ENCODE peak calls at places on chromosomes 6 and 20, in four cellular contexts. D is HepG2, W is SK-N-SH, K is A549. E is an unnamed sample.
A peak's percentile ranks its signal among the peaks of the same experiment; 100 is the strongest.

GRCh38 chr6:156699017-156699421 is 78.2 kb upstream of the ARID1B start:
- DNase-seq in K (peak; percentile 31), W (no peak), D (no peak), E (peak; percentile 85)

GRCh38 chr20:15867017-15867416 is 706.2 kb downstream of the KIF16B start:
- DNase-seq in D (no peak), K (no peak), W (no peak), E (no peak)

GRCh38 chr6:27894839-27895762 is 17.1 kb downstream of the OR2B2 start:
- DNase-seq in K (peak; percentile 83), D (peak; percentile 85), W (peak; percentile 64), E (peak; percentile 66)

GRCh38 chr6:45971287-45971686 is 44.4 kb downstream of the CLIC5 start:
- DNase-seq in W (no peak), K (no peak), D (no peak), E (no peak)

GRCh38 chr6:32947552-32948465 is 5.1 kb downstream of the HLA-DMA start:
- DNase-seq in W (peak; percentile 21), K (peak; percentile 75), D (peak; percentile 58), E (peak; percentile 56)

GRCh38 chr6:136723780-136724179 is 68.5 kb downstream of the MAP3K5 start:
- DNase-seq in D (no peak), W (no peak), K (no peak), E (peak; percentile 53)

GRCh38 chr6:11732036-11732545 is 46.5 kb downstream of the ADTRP start:
- DNase-seq in W (no peak), D (no peak), K (no peak), E (peak; percentile 99)

GRCh38 chr6:117481926-117482239 is 591 bp upstream of the DCBLD1 start:
- DNase-seq in K (no peak), D (no peak), W (no peak), E (no peak)

GRCh38 chr6:2940010-2940850 is 31.1 kb downstream of the SERPINB6 start:
- DNase-seq in D (peak; percentile 42), W (no peak), K (peak; percentile 11), E (peak; percentile 99)

DNA sequence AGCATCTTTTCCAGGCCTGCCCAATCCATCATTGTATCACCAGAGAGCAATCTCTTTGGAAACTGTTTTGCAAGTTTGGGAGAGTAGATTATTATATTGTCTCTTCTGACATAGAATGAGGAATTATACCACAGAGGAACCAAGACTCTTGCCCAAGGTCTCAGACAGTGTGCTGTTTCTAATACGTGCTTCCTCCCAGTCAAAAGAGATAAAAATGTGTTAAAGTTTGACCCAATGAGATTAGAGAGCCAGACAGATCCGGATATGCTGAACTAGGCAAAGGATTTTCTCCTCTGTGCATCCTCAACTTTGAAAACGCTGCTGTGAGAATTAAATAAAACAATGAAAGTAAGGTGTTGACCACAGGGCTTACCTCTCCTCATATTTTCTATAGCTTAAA is 18.6 kb upstream of the NT5E start:
- DNase-seq in W (no peak), K (no peak), D (no peak), E (no peak)
- TF ChIP-seq PBX3 in W (no peak), K (no peak), D (no peak), E (no peak)

GRCh38 chr6:161342039-161342438 is 68.2 kb upstream of the AGPAT4 start:
- DNase-seq in W (no peak), K (no peak), D (peak; percentile 10), E (no peak)
- TF ChIP-seq PBX3 in W (no peak), K (no peak), D (no peak), E (no peak)

GRCh38 chr20:37525810-37526209 is 1.9 kb downstream of the BLCAP start:
- DNase-seq in K (no peak), D (no peak), W (no peak), E (no peak)

GRCh38 chr20:37527638-37528441 is at the start of gene BLCAP:
- DNase-seq in W (peak; percentile 97), D (peak; percentile 93), K (peak; percentile 90), E (peak; percentile 69)

GRCh38 chr20:37528442-37529213 is 952 bp upstream of the BLCAP start:
- DNase-seq in K (no peak), D (no peak), W (no peak), E (no peak)

GRCh38 chr20:37526238-37526838 is 1.3 kb downstream of the BLCAP start:
- DNase-seq in D (peak; percentile 73), K (no peak), W (peak; percentile 82), E (no peak)

GRCh38 chr20:37526839-37527637 is 638 bp downstream of the BLCAP start:
- DNase-seq in D (no peak), K (peak; percentile 22), W (peak; percentile 49), E (no peak)
- TF ChIP-seq PBX3 in D (no peak), K (no peak), W (no peak), E (no peak)

GRCh38 chr20:46775826-46776225 is 66.4 kb downstream of the SLC2A10 start:
- DNase-seq in W (no peak), K (no peak), D (no peak), E (no peak)

GRCh38 chr20:46772901-46773300 is 63.5 kb downstream of the SLC2A10 start:
- DNase-seq in D (peak; percentile 40), K (peak; percentile 20), W (no peak), E (no peak)

GRCh38 chr20:46771195-46771588 is 61.7 kb downstream of the SLC2A10 start:
- DNase-seq in W (no peak), K (no peak), D (no peak), E (no peak)

GRCh38 chr20:46773680-46774079 is 64.2 kb downstream of the SLC2A10 start:
- DNase-seq in D (no peak), K (no peak), W (no peak), E (no peak)

GRCh38 chr20:46774943-46775560 is 65.6 kb downstream of the SLC2A10 start:
- DNase-seq in W (no peak), K (no peak), D (no peak), E (no peak)
- TF ChIP-seq PBX3 in W (no peak), K (no peak), D (no peak), E (no peak)

GRCh38 chr6:31576897-31577341 is 1.6 kb downstream of the TNF start:
- DNase-seq in D (no peak), W (no peak), K (no peak), E (no peak)

GRCh38 chr6:31578058-31578457 is 2.7 kb downstream of the TNF start:
- DNase-seq in W (no peak), K (no peak), D (no peak), E (no peak)

GRCh38 chr6:31579546-31580445 is 2.4 kb downstream of the LTB start:
- DNase-seq in D (no peak), K (no peak), W (no peak), E (no peak)

GRCh38 chr6:31579119-31579505 is 3.1 kb downstream of the LTB start:
- DNase-seq in D (no peak), K (no peak), W (no peak), E (no peak)

DNA sequence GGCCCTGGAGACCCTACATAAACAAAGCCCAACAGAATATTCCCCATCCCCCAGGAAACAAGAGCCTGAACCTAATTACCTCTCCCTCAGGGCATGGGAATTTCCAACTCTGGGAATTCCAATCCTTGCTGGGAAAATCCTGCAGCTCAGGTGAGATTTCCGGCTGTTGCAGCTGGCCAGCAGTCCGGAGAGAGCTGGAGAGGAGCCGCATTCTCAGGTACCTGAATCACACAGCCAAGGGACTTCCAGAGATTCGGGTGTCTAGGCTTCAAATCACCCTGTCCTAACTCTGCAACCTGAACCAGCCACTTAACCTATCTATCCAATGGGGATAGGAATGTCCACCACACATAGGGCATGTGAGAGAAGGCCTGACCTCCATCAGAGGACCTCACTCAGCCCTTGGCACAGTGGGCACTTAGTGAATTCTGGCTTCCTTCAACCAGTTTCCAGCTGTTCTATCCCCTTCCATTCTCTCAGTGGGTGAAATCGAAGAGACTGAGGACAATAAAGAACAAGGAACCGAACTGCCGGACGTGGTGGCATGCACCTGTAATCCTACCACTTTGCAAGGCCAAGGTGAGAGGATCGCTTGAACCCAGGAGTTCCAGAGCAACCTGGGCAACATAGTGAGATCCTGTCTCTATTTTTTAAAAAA is 3.2 kb downstream of the TNF start:
- DNase-seq in K (no peak), W (no peak), D (no peak), E (no peak)
- TF ChIP-seq PBX3 in K (no peak), W (no peak), D (no peak), E (no peak)

E was measured in GM12878.